ENCODE peak calls at places on chromosomes 12 and 14, in six cellular contexts. U, H, T, L, S and C are unnamed samples.

GRCh38 chr12:128903231-128903630 is 50.0 kb downstream of the GLT1D1 start:
- DNase-seq in U (no peak), H (no peak), T (no peak), L (no peak), S (no peak), C (no peak)

GRCh38 chr12:108214046-108214445 is 85.0 kb downstream of the WSCD2 start:
- DNase-seq in U (no peak), H (no peak), T (no peak), L (no peak), S (no peak), C (no peak)

GRCh38 chr12:124398578-124399227 is 103.8 kb downstream of the RFLNA start:
- DNase-seq in U (peak; percentile 48), H (no peak), T (no peak), L (no peak), S (peak; percentile 94), C (no peak)

GRCh38 chr14:104235686-104236085 is 97.3 kb downstream of the KIF26A start:
- DNase-seq in U (no peak), H (no peak), T (no peak), L (no peak), S (no peak), C (no peak)

GRCh38 chr12:44015333-44015941 is 179.6 kb downstream of the TMEM117 start:
- DNase-seq in U (no peak), H (peak; percentile 66), T (peak; percentile 34), L (peak; percentile 43), S (no peak), C (no peak)

GRCh38 chr14:36520601-36521525 is 831 bp upstream of the NKX2-1 start:
- DNase-seq in U (peak; percentile 44), H (peak; percentile 82), T (peak; percentile 7), L (peak; percentile 44), S (no peak), C (no peak)

GRCh38 chr14:32230695-32231280 is 27.7 kb upstream of the RNU6-8 start:
- DNase-seq in U (no peak), H (no peak), T (no peak), L (no peak), S (no peak), C (no peak)

GRCh38 chr12:2851931-2852330 is 4.9 kb downstream of the TEX52 start:
- DNase-seq in U (no peak), H (no peak), T (no peak), L (no peak), S (no peak), C (no peak)

GRCh38 chr14:95741051-95741490 is 27.1 kb upstream of the TCL1A start:
- DNase-seq in U (no peak), H (no peak), T (peak; percentile 7), L (no peak), S (no peak), C (peak; percentile 80)

GRCh38 chr12:106135075-106135474 is 3.7 kb downstream of the NUAK1 start:
- DNase-seq in U (no peak), H (no peak), T (no peak), L (no peak), S (no peak), C (no peak)

GRCh38 chr14:37901978-37902377 is 305.7 kb upstream of the SSTR1 start:
- DNase-seq in U (no peak), H (peak; percentile 26), T (no peak), L (no peak), S (no peak), C (no peak)

GRCh38 chr14:61212546-61212945 is 68.6 kb downstream of the TMEM30B start:
- DNase-seq in U (no peak), H (no peak), T (no peak), L (no peak), S (no peak), C (no peak)

GRCh38 chr12:106134294-106134949 is 4.3 kb downstream of the NUAK1 start:
- DNase-seq in U (no peak), H (no peak), T (no peak), L (no peak), S (no peak), C (no peak)

GRCh38 chr12:104354167-104354867 is 50.8 kb downstream of the EID3 start:
- DNase-seq in U (no peak), H (no peak), T (no peak), L (no peak), S (no peak), C (no peak)

GRCh38 chr14:59363545-59364226 is 101.5 kb downstream of the GPR135 start:
- DNase-seq in U (no peak), H (no peak), T (no peak), L (no peak), S (no peak), C (no peak)

GRCh38 chr12:130070017-130070653 is 92.1 kb upstream of the FZD10 start:
- DNase-seq in U (no peak), H (no peak), T (no peak), L (no peak), S (no peak), C (no peak)

GRCh38 chr14:89598548-89599186 is 181.6 kb upstream of the FOXN3 start:
- DNase-seq in U (no peak), H (no peak), T (peak; percentile 16), L (peak; percentile 13), S (no peak), C (no peak)

GRCh38 chr12:96223411-96224218 is 29.4 kb downstream of the ELK3 start:
- DNase-seq in U (no peak), H (no peak), T (no peak), L (no peak), S (no peak), C (no peak)

GRCh38 chr12:130663510-130663909 is 52.6 kb downstream of the RIMBP2 start:
- DNase-seq in U (no peak), H (no peak), T (no peak), L (no peak), S (no peak), C (no peak)

GRCh38 chr12:6195665-6196535 is 4.3 kb upstream of the CD9 start:
- DNase-seq in U (peak; percentile 91), H (peak; percentile 94), T (peak; percentile 72), L (peak; percentile 70), S (peak; percentile 92), C (peak; percentile 83)
- TF ChIP-seq POLR2AphosphoS5 in U (peak; percentile 78), H (no peak), T (peak; percentile 19), L (no peak), S (peak; percentile 65), C (peak; percentile 63)

DNA sequence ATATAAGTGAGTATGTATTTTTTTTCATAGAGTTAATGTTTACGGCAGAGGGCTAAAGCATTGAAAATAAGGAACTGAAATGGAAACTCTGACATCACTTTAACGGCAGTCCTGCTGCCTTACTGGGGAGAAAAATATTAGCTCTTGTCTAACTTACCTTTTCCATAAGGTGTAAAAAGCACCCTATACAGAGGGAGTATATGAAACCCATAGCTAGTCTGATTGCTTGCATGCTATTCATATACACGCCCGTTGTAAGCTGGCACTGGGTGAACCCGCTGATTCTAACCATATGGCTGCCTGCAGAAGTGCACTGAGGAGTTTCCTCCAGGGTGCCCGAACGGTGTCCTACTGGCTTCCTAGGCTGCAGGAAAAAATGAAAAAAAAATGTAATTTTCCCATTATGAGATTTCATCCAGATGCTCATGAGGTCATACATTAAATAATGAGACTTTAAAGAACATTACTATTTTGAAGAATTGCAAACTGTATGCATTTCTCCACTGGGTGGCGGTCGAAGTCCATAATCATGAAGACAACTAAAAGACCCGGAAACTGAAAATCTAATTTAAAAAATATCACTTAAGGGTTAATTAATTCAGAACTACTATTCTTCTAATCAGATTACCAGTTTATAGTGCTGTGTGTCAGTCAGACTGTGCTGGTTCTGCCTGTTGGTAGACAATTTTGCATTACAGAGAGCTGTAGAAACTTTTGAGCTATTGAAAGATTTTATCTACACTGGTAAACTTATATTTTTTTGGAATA is 144.7 kb downstream of the ALX1 start:
- DNase-seq in U (peak; percentile 45), H (peak; percentile 67), T (peak; percentile 21), L (peak; percentile 34), S (no peak), C (no peak)
- H3K4me3 ChIP-seq in U (no peak overlapping the region), H (no peak overlapping the region), T (no peak overlapping the region), L (no peak overlapping the region), S (no peak overlapping the region), C (no peak overlapping the region)

GRCh38 chr14:65239897-65240296 is 137.6 kb upstream of the MAX start:
- DNase-seq in U (no peak), H (no peak), T (no peak), L (no peak), S (no peak), C (no peak)

GRCh38 chr14:65242732-65243134 is 140.4 kb upstream of the MAX start:
- DNase-seq in U (no peak), H (no peak), T (no peak), L (peak; percentile 95), S (no peak), C (no peak)

GRCh38 chr14:65239143-65239672 is 136.9 kb upstream of the MAX start:
- DNase-seq in U (no peak), H (no peak), T (no peak), L (peak; percentile 61), S (no peak), C (no peak)

GRCh38 chr14:65241125-65241752 is 138.9 kb upstream of the MAX start:
- DNase-seq in U (no peak), H (no peak), T (no peak), L (no peak), S (no peak), C (no peak)

DNA sequence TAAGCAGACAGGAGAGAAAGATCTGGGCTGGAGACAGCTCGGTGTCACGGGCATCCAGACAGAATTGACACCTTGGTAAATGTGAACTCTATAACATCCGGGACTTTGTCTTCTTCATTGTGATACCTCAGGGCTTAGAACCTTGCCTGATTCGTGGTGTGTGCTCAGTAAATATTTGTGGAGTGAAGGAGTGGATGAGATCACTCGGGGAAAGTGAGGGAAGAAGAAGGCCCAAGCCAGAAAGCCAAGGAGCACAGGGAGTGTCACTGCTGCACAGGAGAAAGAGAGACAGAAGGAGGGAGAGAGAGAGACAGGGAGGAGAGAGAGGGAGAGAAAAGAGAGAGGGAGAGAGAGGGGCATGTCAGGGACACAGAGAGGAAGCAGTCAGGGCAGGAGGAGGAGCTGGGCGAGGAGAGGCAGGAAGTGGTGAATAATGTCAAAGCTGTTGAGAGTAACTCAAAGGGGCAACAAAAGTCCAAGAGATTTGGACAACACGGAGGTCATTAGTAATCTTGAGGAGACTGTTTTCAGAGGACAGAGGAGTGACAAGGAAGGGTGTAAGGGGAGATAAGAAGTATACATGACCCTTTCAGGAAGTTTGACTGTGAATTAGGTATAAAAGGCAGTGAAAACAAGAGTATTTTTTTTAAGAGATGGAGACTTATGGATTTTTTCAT is 141.6 kb upstream of the MAX start:
- DNase-seq in U (no peak), H (no peak), T (no peak), L (peak; percentile 78), S (no peak), C (no peak)
- TF ChIP-seq POLR2AphosphoS5 in U (no peak), H (no peak), T (no peak), L (no peak), S (no peak), C (no peak)

GRCh38 chr12:98980508-98980907 is 335.4 kb downstream of the APAF1 start:
- DNase-seq in U (no peak), H (no peak), T (no peak), L (no peak), S (no peak), C (no peak)

GRCh38 chr12:98985156-98985555 is 340.1 kb downstream of the APAF1 start:
- DNase-seq in U (no peak), H (no peak), T (no peak), L (no peak), S (no peak), C (no peak)

DNA sequence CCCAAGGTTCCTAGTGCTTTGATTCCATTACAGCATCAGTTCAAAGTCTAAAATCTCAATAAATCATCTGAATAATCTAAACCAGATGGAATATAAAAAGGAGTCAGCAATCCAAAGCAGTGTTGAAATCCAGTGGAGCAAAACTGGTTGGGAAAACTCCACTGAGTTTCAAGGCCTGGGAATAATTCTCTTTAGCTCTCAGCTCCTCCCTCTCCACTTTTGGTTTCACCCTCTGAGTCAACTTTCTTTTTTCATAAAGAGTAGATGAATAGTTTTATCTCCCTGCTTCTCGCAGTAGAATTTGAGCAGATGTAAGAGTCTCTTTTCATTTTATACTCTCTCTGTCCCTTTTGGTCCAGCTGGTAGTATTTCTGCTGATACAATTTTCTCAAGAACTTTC is 338.6 kb downstream of the APAF1 start:
- DNase-seq in U (no peak), H (no peak), T (no peak), L (no peak), S (no peak), C (no peak)
- H3K4me3 ChIP-seq in U (no peak overlapping the region), H (no peak overlapping the region), T (no peak overlapping the region), L (no peak overlapping the region), S (no peak overlapping the region), C (no peak overlapping the region)